ENCODE peak calls at places on chromosomes 13 and 19, in five cellular contexts. W is tibial nerve, B is mammary epithelial cell, Q is sigmoid colon, M is kidney. A is an unnamed sample.

GRCh38 chr13:29435125-29435911 is 160.2 kb downstream of the SLC7A1 start:
- DNase-seq in B (peak; percentile 47), M (no peak), Q (peak; percentile 88), W (peak; percentile 8), A (no peak)

GRCh38 chr13:75934889-75935288 is 298.8 kb downstream of the LMO7 start:
- DNase-seq in M (no peak), Q (no peak), W (no peak), B (peak; percentile 4), A (no peak)

GRCh38 chr19:50281491-50281890 is 47.7 kb downstream of the KCNC3 start:
- DNase-seq in W (no peak), B (no peak), M (no peak), Q (no peak), A (no peak)

GRCh38 chr13:73351730-73352129 is 292.9 kb downstream of the KLF5 start:
- DNase-seq in Q (no peak), M (no peak), B (no peak), W (no peak), A (no peak)

GRCh38 chr19:55251296-55252081 is 7.3 kb downstream of the PPP6R1 start:
- DNase-seq in Q (no peak), M (peak; percentile 68), B (no peak), W (no peak), A (no peak)

GRCh38 chr13:28438598-28439334 is 56.2 kb downstream of the FLT1 start:
- DNase-seq in M (no peak), Q (no peak), W (no peak), B (no peak), A (no peak)

GRCh38 chr19:13838071-13838942 is 38.6 kb upstream of the NANOS3 start:
- DNase-seq in W (no peak), M (no peak), B (no peak), Q (no peak), A (no peak)

GRCh38 chr13:68099616-68100015 is 869.5 kb upstream of the PCDH9 start:
- DNase-seq in W (no peak), B (peak; percentile 40), Q (no peak), M (no peak), A (no peak)

GRCh38 chr19:17385878-17386611 is 8.0 kb downstream of the CCDC194 start:
- DNase-seq in W (peak; percentile 49), B (no peak), Q (peak; percentile 79), M (peak; percentile 88), A (no peak)

GRCh38 chr13:105894711-105895110 is 640.8 kb downstream of the EFNB2 start:
- DNase-seq in M (no peak), W (no peak), Q (no peak), B (no peak), A (no peak)

GRCh38 chr19:15304140-15304705 is 28.1 kb downstream of the BRD4 start:
- DNase-seq in Q (peak; percentile 90), B (no peak), W (no peak), M (no peak), A (no peak)

GRCh38 chr13:76293346-76293745 is 592.9 kb downstream of the KCTD12 start:
- DNase-seq in M (no peak), B (peak; percentile 60), W (no peak), Q (no peak), A (no peak)

GRCh38 chr19:55536951-55537740 is at the start of gene SBK2:
- DNase-seq in M (no peak), B (no peak), W (no peak), Q (no peak), A (no peak)

GRCh38 chr19:44824758-44825157 is 15.9 kb downstream of the BCAM start:
- DNase-seq in M (no peak), W (no peak), B (no peak), Q (no peak), A (no peak)

GRCh38 chr19:52343548-52343947 is 7.5 kb downstream of the ZNF610 start:
- DNase-seq in Q (peak; percentile 65), W (peak; percentile 21), M (no peak), B (no peak), A (no peak)

GRCh38 chr19:2242811-2243210 is 6.2 kb downstream of the SF3A2 start:
- DNase-seq in M (no peak), B (no peak), Q (no peak), W (no peak), A (no peak)

GRCh38 chr19:54041969-54042606 is 21.6 kb downstream of the VSTM1 start:
- DNase-seq in W (no peak), B (no peak), M (no peak), Q (no peak), A (no peak)

GRCh38 chr19:54262066-54262465 is 5.0 kb upstream of the LILRB5 start:
- DNase-seq in Q (peak; percentile 35), B (no peak), W (no peak), M (peak; percentile 10), A (no peak)

GRCh38 chr19:17863520-17864182 is 3.9 kb downstream of the RPL18A start:
- DNase-seq in B (no peak), M (no peak), Q (no peak), W (no peak), A (no peak)

GRCh38 chr19:47381653-47382279 is 32.7 kb downstream of the DHX34 start:
- DNase-seq in W (no peak), M (no peak), B (no peak), Q (no peak), A (no peak)

GRCh38 chr19:22605275-22606211 is 28.6 kb upstream of the ZNF492 start:
- DNase-seq in Q (no peak), W (no peak), B (no peak), M (no peak), A (no peak)

GRCh38 chr19:9934132-9934950 is 2.0 kb downstream of the OLFM2 start:
- DNase-seq in W (peak; percentile 80), M (peak; percentile 87), Q (peak; percentile 80), B (peak; percentile 59), A (peak; percentile 80)

GRCh38 chr13:49400755-49401659 is 42.9 kb downstream of the CAB39L start:
- DNase-seq in W (peak; percentile 46), Q (peak; percentile 80), M (no peak), B (peak; percentile 2), A (no peak)

GRCh38 chr13:43057653-43058317 is 34.4 kb downstream of the DNAJC15 start:
- DNase-seq in B (no peak), W (no peak), M (no peak), Q (no peak), A (no peak)

GRCh38 chr13:44648392-44649117 is 72.4 kb upstream of the TSC22D1 start:
- DNase-seq in M (no peak), B (peak; percentile 37), Q (no peak), W (no peak), A (no peak)

GRCh38 chr13:75993246-75993645 is 357.1 kb downstream of the LMO7 start:
- DNase-seq in M (no peak), W (no peak), Q (no peak), B (no peak), A (no peak)

GRCh38 chr19:30085394-30085793 is 143.4 kb downstream of the URI1 start:
- DNase-seq in W (no peak), Q (no peak), B (no peak), M (peak; percentile 61), A (peak; percentile 24)

GRCh38 chr13:21297452-21297851 is 121.0 kb downstream of the MRPL57 start:
- DNase-seq in Q (no peak), M (no peak), B (no peak), W (no peak), A (no peak)

DNA sequence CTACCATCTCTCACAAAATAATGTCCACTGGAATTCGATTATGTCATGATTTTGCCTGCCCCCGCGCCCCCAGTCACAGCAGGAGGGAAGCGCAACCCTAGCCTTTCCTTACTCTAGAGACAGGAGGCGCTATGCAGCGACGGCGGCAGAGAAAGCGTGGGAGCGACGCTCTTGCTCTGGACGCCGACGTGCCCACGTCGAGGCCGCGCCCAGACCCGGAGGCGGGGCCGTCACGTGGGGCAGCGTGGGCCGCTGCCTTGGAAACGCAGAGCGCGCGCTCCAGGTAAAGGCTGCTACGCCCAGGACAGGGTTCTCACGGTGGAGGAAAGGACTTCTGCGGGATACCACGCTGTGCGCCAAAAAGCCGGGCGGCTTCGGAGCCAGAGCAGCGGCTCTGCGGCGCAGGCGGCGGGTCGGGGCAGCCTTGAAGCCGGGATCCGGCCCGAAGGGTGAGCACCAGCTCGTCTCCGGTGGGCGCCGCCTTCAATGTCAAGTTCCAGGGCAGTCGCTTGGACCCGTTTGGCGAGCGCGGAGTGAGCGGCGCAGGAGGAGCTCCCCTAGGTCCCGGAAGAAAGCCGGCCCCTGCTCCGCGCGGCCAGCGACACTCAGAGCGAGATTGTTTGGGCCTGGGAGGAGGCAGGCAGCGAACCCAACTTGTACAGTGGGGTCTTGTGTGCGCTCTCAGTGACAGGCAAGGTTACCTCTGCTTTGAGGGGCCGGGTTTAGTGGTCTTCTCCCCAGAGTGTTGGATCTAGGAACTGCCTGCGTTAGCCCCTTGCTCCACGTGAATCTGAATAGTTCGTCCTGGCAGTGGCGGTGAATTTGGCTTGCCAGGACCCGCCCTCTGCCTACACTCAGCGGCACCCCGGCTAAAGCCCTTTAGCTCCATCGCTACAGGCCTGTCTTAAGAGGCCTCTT is 121.7 kb downstream of the MRPL57 start:
- DNase-seq in M (peak; percentile 94), B (peak; percentile 93), Q (peak; percentile 90), W (peak; percentile 70), A (peak; percentile 77)
- TF ChIP-seq CTCF in M (peak; percentile 92), B (peak; percentile 94), Q (peak; percentile 85), W (peak; percentile 92), A (peak; percentile 73)

GRCh38 chr19:43781630-43782310 is 997 bp upstream of the KCNN4 start:
- DNase-seq in B (peak; percentile 46), Q (no peak), W (no peak), M (no peak), A (no peak)

GRCh38 chr19:43779820-43780219 is 953 bp downstream of the KCNN4 start:
- DNase-seq in Q (no peak), B (peak; percentile 49), W (no peak), M (no peak), A (no peak)

GRCh38 chr19:43782311-43782660 is 1.5 kb upstream of the KCNN4 start:
- DNase-seq in B (no peak), M (no peak), W (no peak), Q (no peak), A (no peak)

GRCh38 chr19:43779147-43779819 is 1.5 kb downstream of the KCNN4 start:
- DNase-seq in W (no peak), Q (no peak), B (peak; percentile 51), M (peak; percentile 76), A (no peak)

GRCh38 chr19:43780706-43781525 is at the start of gene KCNN4:
- DNase-seq in Q (no peak), M (peak; percentile 74), B (peak; percentile 96), W (no peak), A (no peak)
- H3K4me1 ChIP-seq in Q (peaks cover 13% of the 10 kb centered on the region), M (no peaks in the 10 kb centered on the region), B (peaks cover 78% of the 10 kb centered on the region), W (peaks cover 47% of the 10 kb centered on the region), A (peaks cover 54% of the 10 kb centered on the region)

DNA sequence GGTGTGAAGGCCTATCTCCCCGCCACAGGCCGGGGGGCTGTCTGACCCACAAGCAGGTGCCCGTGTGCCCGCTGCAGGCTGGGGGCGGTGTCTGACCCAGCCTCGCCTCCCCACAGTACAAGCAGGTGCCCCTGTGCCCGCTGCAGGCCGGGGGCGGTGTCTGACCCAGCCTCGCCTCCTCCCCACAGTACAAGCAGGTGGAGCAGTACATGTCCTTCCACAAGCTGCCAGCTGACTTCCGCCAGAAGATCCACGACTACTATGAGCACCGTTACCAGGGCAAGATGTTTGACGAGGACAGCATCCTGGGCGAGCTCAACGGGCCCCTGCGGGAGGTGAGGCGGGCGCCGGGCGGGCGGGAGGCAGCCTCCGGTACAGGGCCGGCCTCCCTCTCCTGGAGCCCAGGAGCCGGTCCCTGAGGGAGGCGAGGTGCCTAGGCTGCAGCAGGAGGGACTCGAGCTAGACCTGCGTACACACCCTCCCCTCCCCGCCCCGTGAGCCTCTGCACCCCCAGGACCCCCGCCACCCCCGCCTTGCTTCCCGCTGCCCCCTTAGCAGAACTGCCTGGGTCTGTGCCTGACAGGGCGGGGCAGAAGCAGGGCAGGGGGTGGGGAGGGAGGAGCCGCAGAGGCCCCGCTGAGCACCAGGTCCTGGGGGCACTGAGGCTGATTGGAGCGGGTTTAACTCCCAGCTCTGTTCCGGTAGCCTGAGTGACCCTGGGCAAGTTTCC is 20.6 kb downstream of the HCN2 start:
- DNase-seq in B (no peak), M (no peak), Q (no peak), W (no peak), A (no peak)
- H3K4me3 ChIP-seq in B (no peak overlapping the region), M (no peak overlapping the region), Q (peak overlapping the region; percentile 16), W (peak overlapping the region; percentile 31), A (no peak overlapping the region)

GRCh38 chr19:8334458-8335342 is 8.4 kb downstream of the KANK3 start:
- DNase-seq in B (peak; percentile 92), W (no peak), Q (no peak), M (no peak), A (no peak)
- TF ChIP-seq CTCF in B (no peak), W (no peak), Q (no peak), M (no peak), A (no peak)

A was measured in RWPE2.